ENCODE peak calls at places on chromosomes 6 and 20, in six cellular contexts. R is omental fat pad, H is fibroblast of lung, G is activated gamma-delta T cell treated with Interleukin-2 at 50 U/mL for 16 hours, Z is HS-5, N is kidney tubule cell. L is an unnamed sample.

GRCh38 chr6:119022796-119023195 is 55.7 kb downstream of the FAM184A start:
- DNase-seq in R (no peak), H (no peak), G (no peak), Z (no peak), N (no peak), L (no peak)

GRCh38 chr6:169081264-169081663 is 172.4 kb downstream of the THBS2 start:
- DNase-seq in R (no peak), H (no peak), G (no peak), Z (no peak), N (no peak), L (no peak)

GRCh38 chr6:139765825-139766285 is 391.4 kb upstream of the CITED2 start:
- DNase-seq in R (no peak), H (peak; percentile 70), G (no peak), Z (peak; percentile 64), N (peak; percentile 60), L (no peak)

GRCh38 chr6:20770776-20771175 is 236.5 kb downstream of the CDKAL1 start:
- DNase-seq in R (no peak), H (peak; percentile 9), G (no peak), Z (no peak), N (no peak), L (no peak)

GRCh38 chr6:42904467-42904866 is 11.4 kb upstream of the PTCRA start:
- DNase-seq in R (no peak), H (no peak), G (no peak), Z (no peak), N (no peak), L (no peak)

GRCh38 chr20:38353298-38353697 is 7.0 kb downstream of the LBP start:
- DNase-seq in R (no peak), H (peak; percentile 17), G (no peak), Z (no peak), N (peak; percentile 53), L (no peak)

GRCh38 chr6:29651413-29652197 is 5.3 kb upstream of the MOG start:
- DNase-seq in R (no peak), H (peak; percentile 18), G (no peak), Z (no peak), N (peak; percentile 45), L (no peak)

GRCh38 chr20:10402938-10403593 is 31.0 kb downstream of the MKKS start:
- DNase-seq in R (no peak), H (no peak), G (no peak), Z (no peak), N (no peak), L (no peak)

GRCh38 chr6:148720371-148720770 is 26.5 kb upstream of the UST start:
- DNase-seq in R (no peak), H (peak; percentile 76), G (no peak), Z (no peak), N (peak; percentile 72), L (no peak)

GRCh38 chr20:10857362-10858070 is 183.7 kb upstream of the JAG1 start:
- DNase-seq in R (no peak), H (peak; percentile 91), G (no peak), Z (no peak), N (peak; percentile 98), L (no peak)

GRCh38 chr6:23446394-23447001 is 679.5 kb upstream of the NRSN1 start:
- DNase-seq in R (no peak), H (peak; percentile 58), G (no peak), Z (no peak), N (peak; percentile 52), L (no peak)

GRCh38 chr20:59073582-59073981 is 31.0 kb upstream of the PRELID3B start:
- DNase-seq in R (no peak), H (no peak), G (no peak), Z (no peak), N (no peak), L (no peak)

L was measured in effector memory CD8-positive, alpha-beta T cell.